ENCODE peak calls at places on chromosomes 11 and 22, in seven cellular contexts. I, G, Z, M, O, B and V are unnamed samples.

GRCh38 chr11:27868226-27868625 is 168.0 kb upstream of the BDNF start:
- DNase-seq in I (no peak), G (no peak), Z (no peak), M (no peak), O (no peak), B (peak), V (no peak)

GRCh38 chr11:63998558-63999348 is 12.5 kb downstream of the OTUB1 start:
- DNase-seq in I (no peak), G (peak), Z (no peak), M (no peak), O (no peak), B (no peak), V (no peak)

GRCh38 chr22:24920029-24920428 is 26.5 kb downstream of the LHFPL7 start:
- DNase-seq in I (no peak), G (no peak), Z (no peak), M (no peak), O (no peak), B (no peak), V (no peak)

GRCh38 chr11:2834893-2835767 is 50.4 kb downstream of the CDKN1C start:
- DNase-seq in I (no peak), G (no peak), Z (peak), M (no peak), O (peak), B (no peak), V (no peak)

GRCh38 chr11:75291741-75292140 is 51.2 kb downstream of the TPBGL start:
- DNase-seq in I (no peak), G (peak), Z (no peak), M (no peak), O (no peak), B (no peak), V (no peak)

GRCh38 chr11:44257338-44258189 is 52.4 kb downstream of the ALX4 start:
- DNase-seq in I (no peak), G (no peak), Z (no peak), M (no peak), O (peak), B (no peak), V (no peak)

GRCh38 chr11:82003671-82004148 is 730.0 kb downstream of the FAM181B start:
- DNase-seq in I (no peak), G (no peak), Z (no peak), M (peak), O (peak), B (peak), V (no peak)

GRCh38 chr22:29744902-29745301 is 21.9 kb downstream of the ZMAT5 start:
- DNase-seq in I (peak), G (no peak), Z (peak), M (peak), O (peak), B (peak), V (peak)

GRCh38 chr11:75560644-75561043 is 1.4 kb upstream of the SERPINH1 start:
- DNase-seq in I (no peak), G (no peak), Z (no peak), M (no peak), O (peak), B (no peak), V (no peak)

GRCh38 chr11:103609117-103610066 is 427.0 kb upstream of the DDI1 start:
- DNase-seq in I (no peak), G (no peak), Z (peak), M (no peak), O (peak), B (peak), V (no peak)

GRCh38 chr11:64449381-64450167 is 90.6 kb downstream of the RPS6KA4 start:
- DNase-seq in I (peak), G (peak), Z (peak), M (peak), O (peak), B (peak), V (peak)